ENCODE peak calls at places on chromosomes 2 and 18, in six cellular contexts. J is tibial nerve, X is IMR-90, B is transverse colon, C is esophagus squamous epithelium, T is GM12878. U is an unnamed sample.

GRCh38 chr2:96103906-96104861 is 12.2 kb downstream of the ADRA2B start:
- DNase-seq in T (no peak), J (no peak), B (peak; percentile 5), C (no peak), X (no peak), U (peak; percentile 9)

GRCh38 chr18:11587846-11588245 is 21.6 kb upstream of the SLC35G4 start:
- DNase-seq in B (no peak), T (no peak), C (no peak), X (no peak), J (no peak), U (no peak)

GRCh38 chr2:169365093-169365483 is 2.8 kb upstream of the LRP2 start:
- DNase-seq in T (no peak), J (no peak), X (no peak), B (no peak), C (no peak), U (no peak)

GRCh38 chr18:49183921-49184320 is 233.2 kb upstream of the SMAD7 start:
- DNase-seq in C (no peak), T (no peak), B (no peak), J (no peak), X (peak; percentile 61), U (no peak)

GRCh38 chr2:48940606-48941005 is 185.1 kb upstream of the LHCGR start:
- DNase-seq in C (no peak), T (no peak), X (no peak), B (no peak), J (no peak), U (no peak)

GRCh38 chr2:45860136-45861106 is 208.9 kb downstream of the PRKCE start:
- DNase-seq in T (no peak), B (peak; percentile 47), C (no peak), X (peak; percentile 38), J (peak; percentile 81), U (peak; percentile 29)

GRCh38 chr2:99576775-99577174 is 87.0 kb upstream of the REV1 start:
- DNase-seq in B (no peak), X (no peak), T (no peak), C (no peak), J (no peak), U (no peak)

GRCh38 chr2:149617476-149617875 is 29.9 kb upstream of the MMADHC start:
- DNase-seq in T (no peak), C (no peak), B (no peak), J (no peak), X (peak; percentile 66), U (no peak)

GRCh38 chr2:163682695-163683094 is 53.1 kb downstream of the FIGN start:
- DNase-seq in C (no peak), T (no peak), B (no peak), J (no peak), X (peak; percentile 55), U (no peak)

DNA sequence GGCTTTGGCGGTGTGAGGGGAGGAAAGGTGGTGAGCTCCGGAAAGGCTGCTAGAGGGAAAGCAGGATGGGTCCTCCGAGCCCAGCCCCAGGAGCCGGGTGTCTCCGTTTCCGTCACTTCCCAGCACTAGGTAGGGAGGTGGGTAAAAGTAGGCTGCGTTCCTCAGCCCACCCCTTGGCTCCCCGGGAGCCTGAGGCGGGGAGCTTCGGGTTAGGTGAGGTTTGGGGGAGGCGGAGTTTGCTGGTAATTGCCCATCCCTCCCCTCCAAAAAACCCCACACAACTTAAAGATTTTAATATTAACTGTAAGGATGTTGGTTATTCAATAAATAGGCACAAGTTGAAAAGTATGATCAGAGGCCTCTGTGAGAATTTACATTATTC is 552 bp upstream of the ATF2 start:
- DNase-seq in T (no peak), J (no peak), B (no peak), X (no peak), C (no peak), U (no peak)
- TF ChIP-seq POLR2A in T (no peak), J (no peak), B (no peak), X (no peak), C (no peak), U (peak; percentile 5)

DNA sequence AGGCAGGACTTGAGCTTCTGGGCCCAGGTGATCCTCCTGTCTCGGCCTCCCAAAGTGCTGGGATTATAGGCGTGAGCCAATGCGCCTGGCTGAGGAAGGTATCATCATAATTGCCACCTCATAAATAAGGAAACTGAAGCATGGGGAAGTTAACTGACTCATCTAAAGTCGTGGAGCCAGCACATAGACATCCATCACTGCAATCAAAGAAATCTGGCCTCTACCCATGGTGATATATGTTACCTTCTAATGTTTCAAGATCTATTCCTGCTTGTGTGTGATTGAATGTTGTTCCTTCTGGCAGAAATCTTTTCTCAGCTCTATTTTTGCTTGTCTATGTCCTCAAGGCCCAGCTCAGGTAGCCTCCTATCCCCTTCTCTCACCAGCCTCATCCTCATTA is 105.1 kb upstream of the AQP4 start:
- DNase-seq in B (no peak), J (no peak), T (no peak), C (no peak), X (no peak), U (peak; percentile 32)
- H3K27ac ChIP-seq in B (no peak overlapping the region), J (no peak overlapping the region), T (no peak overlapping the region), C (no peak overlapping the region), X (no peak overlapping the region), U (peak overlapping the region; percentile 52)

DNA sequence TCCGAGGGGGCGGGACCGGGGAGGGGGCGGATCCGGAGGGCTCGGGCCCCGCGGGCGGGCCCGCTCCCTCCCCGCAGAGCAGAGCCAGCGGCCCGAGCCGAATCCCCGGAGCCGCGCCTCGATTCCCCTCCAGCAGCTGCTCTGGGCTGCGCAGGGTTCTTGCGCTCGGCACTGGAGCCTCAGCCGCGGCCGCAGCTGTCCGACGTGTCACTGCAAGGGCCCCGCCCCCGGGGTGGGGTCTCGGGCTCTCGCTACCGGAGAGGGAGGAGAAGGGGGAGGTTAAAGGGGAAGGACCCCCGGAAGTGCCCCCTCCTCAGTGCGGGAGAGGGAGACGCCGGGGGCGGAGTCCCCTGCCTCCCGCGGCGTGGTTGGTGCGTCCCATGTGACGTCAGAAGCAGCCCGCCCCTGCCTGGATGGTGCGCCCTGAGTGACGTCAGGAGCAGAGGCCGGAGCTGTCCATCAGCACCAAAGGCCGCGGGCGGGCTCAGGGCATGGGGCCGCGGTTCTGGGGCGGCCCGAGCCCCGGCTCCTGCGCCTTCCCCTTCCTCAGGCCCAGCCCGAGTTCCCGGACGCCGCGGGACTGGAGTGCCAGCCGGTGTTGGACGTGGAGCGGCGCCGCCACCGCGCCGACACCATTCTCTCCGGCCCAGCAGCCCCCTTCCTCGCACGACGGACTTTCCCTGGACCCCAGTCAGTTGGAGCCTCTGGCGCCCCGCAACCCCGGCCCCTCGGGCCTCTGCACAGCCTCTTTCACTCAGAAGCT is at the start of the genes CHPF and TMEM198:
- DNase-seq in J (peak; percentile 97), T (peak; percentile 69), X (peak; percentile 97), B (peak; percentile 98), C (peak; percentile 77), U (peak; percentile 98)
- TF ChIP-seq POLR2A in J (no peak), T (peak; percentile 61), X (peak; percentile 75), B (peak; percentile 72), C (peak; percentile 19), U (peak; percentile 71)

GRCh38 chr2:168169097-168169745 is 78.2 kb downstream of the STK39 start:
- DNase-seq in T (no peak), J (no peak), X (peak; percentile 92), C (no peak), B (no peak), U (no peak)
- H3K27ac ChIP-seq in T (no peak overlapping the region), J (no peak overlapping the region), X (peak overlapping the region; percentile 38), C (no peak overlapping the region), B (no peak overlapping the region), U (no peak overlapping the region)

GRCh38 chr2:216695401-216695821 is at the start of gene IGFBP5:
- DNase-seq in C (no peak), J (peak; percentile 91), X (peak; percentile 94), B (peak; percentile 75), T (no peak), U (peak; percentile 94)
- TF ChIP-seq POLR2A in C (no peak), J (no peak), X (peak; percentile 99), B (peak; percentile 84), T (no peak), U (peak; percentile 81)